ENCODE peak calls at places on chromosome 22, in eight cellular contexts. One of them, this sample, is unnamed.

GRCh38 chr22:33116846-33117547 is 58.8 kb upstream of the SYN3 start:
- DNase-seq in lung: no peak
- DNase-seq in foreskin fibroblast: no peak
- DNase-seq in A549: no peak
- DNase-seq in lower lobe of right lung: no peak
- DNase-seq in body of pancreas: no peak
- DNase-seq in colonic mucosa: no peak
- DNase-seq in AG09319: no peak
- DNase-seq in this sample: no peak

GRCh38 chr22:47837703-47838102 is 1075.3 kb downstream of the TBC1D22A start:
- DNase-seq in colonic mucosa: no peak
- DNase-seq in lower lobe of right lung: no peak
- DNase-seq in body of pancreas: peak; percentile 14
- DNase-seq in AG09319: no peak
- DNase-seq in foreskin fibroblast: peak; percentile 2
- DNase-seq in lung: no peak
- DNase-seq in A549: no peak
- DNase-seq in this sample: no peak

GRCh38 chr22:30902496-30903357 is 65.8 kb downstream of the MORC2 start:
- DNase-seq in lung: no peak
- DNase-seq in A549: no peak
- DNase-seq in colonic mucosa: no peak
- DNase-seq in foreskin fibroblast: no peak
- DNase-seq in AG09319: no peak
- DNase-seq in lower lobe of right lung: no peak
- DNase-seq in body of pancreas: no peak
- DNase-seq in this sample: no peak

GRCh38 chr22:49629024-49629570 is 198.6 kb downstream of the BRD1 start:
- DNase-seq in colonic mucosa: no peak
- DNase-seq in foreskin fibroblast: no peak
- DNase-seq in body of pancreas: no peak
- DNase-seq in A549: no peak
- DNase-seq in lower lobe of right lung: no peak
- DNase-seq in lung: no peak
- DNase-seq in AG09319: no peak
- DNase-seq in this sample: no peak

GRCh38 chr22:49297871-49298721 is 529.6 kb downstream of the BRD1 start:
- DNase-seq in body of pancreas: no peak
- DNase-seq in foreskin fibroblast: no peak
- DNase-seq in A549: no peak
- DNase-seq in colonic mucosa: no peak
- DNase-seq in AG09319: no peak
- DNase-seq in lung: no peak
- DNase-seq in lower lobe of right lung: no peak
- DNase-seq in this sample: no peak

GRCh38 chr22:49099496-49100124 is 728.1 kb downstream of the BRD1 start:
- DNase-seq in lower lobe of right lung: no peak
- DNase-seq in lung: no peak
- DNase-seq in body of pancreas: no peak
- DNase-seq in AG09319: no peak
- DNase-seq in colonic mucosa: no peak
- DNase-seq in A549: peak; percentile 48
- DNase-seq in foreskin fibroblast: no peak
- DNase-seq in this sample: peak; percentile 28

GRCh38 chr22:33865996-33866395 is 54.3 kb downstream of the LARGE1 start:
- DNase-seq in foreskin fibroblast: no peak
- DNase-seq in lower lobe of right lung: no peak
- DNase-seq in body of pancreas: no peak
- DNase-seq in A549: no peak
- DNase-seq in colonic mucosa: no peak
- DNase-seq in AG09319: no peak
- DNase-seq in lung: no peak
- DNase-seq in this sample: no peak

GRCh38 chr22:50739279-50739691 is 1.3 kb downstream of the ACR start:
- DNase-seq in body of pancreas: no peak
- DNase-seq in colonic mucosa: no peak
- DNase-seq in A549: no peak
- DNase-seq in lung: peak; percentile 27
- DNase-seq in foreskin fibroblast: no peak
- DNase-seq in lower lobe of right lung: peak; percentile 26
- DNase-seq in AG09319: no peak
- DNase-seq in this sample: no peak

GRCh38 chr22:35552186-35552842 is 11.7 kb downstream of the RASD2 start:
- DNase-seq in lung: no peak
- DNase-seq in AG09319: no peak
- DNase-seq in body of pancreas: no peak
- DNase-seq in A549: peak; percentile 53
- DNase-seq in lower lobe of right lung: no peak
- DNase-seq in foreskin fibroblast: no peak
- DNase-seq in colonic mucosa: peak; percentile 53
- DNase-seq in this sample: no peak

GRCh38 chr22:40534379-40535188 is 101.9 kb downstream of the MRTFA start:
- DNase-seq in lower lobe of right lung: no peak
- DNase-seq in colonic mucosa: no peak
- DNase-seq in body of pancreas: peak; percentile 32
- DNase-seq in AG09319: no peak
- DNase-seq in foreskin fibroblast: peak; percentile 76
- DNase-seq in A549: no peak
- DNase-seq in lung: no peak
- DNase-seq in this sample: peak; percentile 61

GRCh38 chr22:50091092-50091491 is 1.3 kb downstream of the MOV10L1 start:
- DNase-seq in AG09319: no peak
- DNase-seq in colonic mucosa: no peak
- DNase-seq in lower lobe of right lung: no peak
- DNase-seq in body of pancreas: no peak
- DNase-seq in A549: no peak
- DNase-seq in lung: no peak
- DNase-seq in foreskin fibroblast: no peak
- DNase-seq in this sample: no peak

GRCh38 chr22:50688448-50688847 is 15.8 kb downstream of the SHANK3 start:
- DNase-seq in lung: no peak
- DNase-seq in A549: no peak
- DNase-seq in lower lobe of right lung: no peak
- DNase-seq in body of pancreas: no peak
- DNase-seq in colonic mucosa: no peak
- DNase-seq in foreskin fibroblast: no peak
- DNase-seq in AG09319: no peak
- DNase-seq in this sample: no peak

GRCh38 chr22:43263645-43264514 is 76.9 kb upstream of the TTLL12 start:
- DNase-seq in colonic mucosa: peak; percentile 64
- DNase-seq in A549: no peak
- DNase-seq in foreskin fibroblast: peak; percentile 55
- DNase-seq in body of pancreas: peak; percentile 75
- DNase-seq in AG09319: no peak
- DNase-seq in lower lobe of right lung: peak; percentile 71
- DNase-seq in lung: peak; percentile 65
- DNase-seq in this sample: peak; percentile 81

GRCh38 chr22:20524004-20524481 is 16.6 kb downstream of the MED15 start:
- DNase-seq in colonic mucosa: no peak
- DNase-seq in body of pancreas: no peak
- DNase-seq in lung: no peak
- DNase-seq in AG09319: no peak
- DNase-seq in lower lobe of right lung: no peak
- DNase-seq in A549: no peak
- DNase-seq in foreskin fibroblast: peak; percentile 41
- DNase-seq in this sample: no peak

GRCh38 chr22:36660510-36660840 is 43.1 kb downstream of the CACNG2 start:
- DNase-seq in colonic mucosa: no peak
- DNase-seq in AG09319: no peak
- DNase-seq in lower lobe of right lung: no peak
- DNase-seq in lung: no peak
- DNase-seq in body of pancreas: no peak
- DNase-seq in foreskin fibroblast: no peak
- DNase-seq in A549: peak; percentile 8
- DNase-seq in this sample: no peak

GRCh38 chr22:36662981-36663380 is 40.6 kb downstream of the CACNG2 start:
- DNase-seq in colonic mucosa: no peak
- DNase-seq in AG09319: no peak
- DNase-seq in body of pancreas: no peak
- DNase-seq in foreskin fibroblast: no peak
- DNase-seq in lower lobe of right lung: no peak
- DNase-seq in lung: no peak
- DNase-seq in A549: no peak
- DNase-seq in this sample: no peak

GRCh38 chr22:36659762-36660509 is 43.6 kb downstream of the CACNG2 start:
- DNase-seq in colonic mucosa: peak; percentile 75
- DNase-seq in lung: peak; percentile 94
- DNase-seq in A549: peak; percentile 80
- DNase-seq in body of pancreas: peak; percentile 90
- DNase-seq in foreskin fibroblast: peak; percentile 96
- DNase-seq in lower lobe of right lung: peak; percentile 93
- DNase-seq in AG09319: peak; percentile 69
- DNase-seq in this sample: peak; percentile 81

GRCh38 chr22:36658900-36659299 is 44.7 kb downstream of the CACNG2 start:
- DNase-seq in AG09319: no peak
- DNase-seq in A549: no peak
- DNase-seq in body of pancreas: no peak
- DNase-seq in foreskin fibroblast: no peak
- DNase-seq in lung: no peak
- DNase-seq in lower lobe of right lung: no peak
- DNase-seq in colonic mucosa: no peak
- DNase-seq in this sample: no peak

GRCh38 chr22:36660931-36661330 is 42.6 kb downstream of the CACNG2 start:
- DNase-seq in colonic mucosa: no peak
- DNase-seq in body of pancreas: no peak
- DNase-seq in foreskin fibroblast: no peak
- DNase-seq in lower lobe of right lung: no peak
- DNase-seq in AG09319: no peak
- DNase-seq in lung: no peak
- DNase-seq in A549: no peak
- DNase-seq in this sample: no peak
- TF ChIP-seq CTCF in colonic mucosa: no peak
- TF ChIP-seq CTCF in body of pancreas: no peak
- TF ChIP-seq CTCF in foreskin fibroblast: no peak
- TF ChIP-seq CTCF in lower lobe of right lung: no peak
- TF ChIP-seq CTCF in AG09319: no peak
- TF ChIP-seq CTCF in lung: no peak
- TF ChIP-seq CTCF in A549: no peak
- TF ChIP-seq CTCF in this sample: no peak

DNA sequence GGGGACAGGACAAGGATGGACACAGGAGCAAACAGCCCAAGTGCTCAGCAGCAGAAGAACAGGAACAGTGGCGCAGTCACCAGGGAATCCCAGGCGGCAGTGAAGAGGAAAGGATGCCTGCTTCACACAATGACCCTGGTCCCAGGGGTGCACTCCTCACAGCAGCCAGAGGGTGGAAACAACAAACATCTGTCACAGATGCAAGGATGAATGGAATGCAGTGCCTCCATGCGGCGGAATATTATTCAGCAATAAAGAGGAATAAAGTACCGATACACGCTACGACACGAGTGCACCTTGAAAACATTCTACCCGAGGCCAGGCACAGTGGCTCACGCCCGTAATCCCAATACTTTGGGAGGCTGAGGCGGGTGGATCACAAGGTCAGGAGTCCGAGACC is 12.7 kb downstream of the CSNK1E start:
- DNase-seq in lung: no peak
- DNase-seq in A549: no peak
- DNase-seq in colonic mucosa: no peak
- DNase-seq in lower lobe of right lung: no peak
- DNase-seq in foreskin fibroblast: no peak
- DNase-seq in AG09319: no peak
- DNase-seq in body of pancreas: no peak
- DNase-seq in this sample: no peak
- TF ChIP-seq CTCF in lung: no peak
- TF ChIP-seq CTCF in A549: no peak
- TF ChIP-seq CTCF in colonic mucosa: no peak
- TF ChIP-seq CTCF in lower lobe of right lung: no peak
- TF ChIP-seq CTCF in foreskin fibroblast: no peak
- TF ChIP-seq CTCF in AG09319: no peak
- TF ChIP-seq CTCF in body of pancreas: no peak
- TF ChIP-seq CTCF in this sample: no peak

DNA sequence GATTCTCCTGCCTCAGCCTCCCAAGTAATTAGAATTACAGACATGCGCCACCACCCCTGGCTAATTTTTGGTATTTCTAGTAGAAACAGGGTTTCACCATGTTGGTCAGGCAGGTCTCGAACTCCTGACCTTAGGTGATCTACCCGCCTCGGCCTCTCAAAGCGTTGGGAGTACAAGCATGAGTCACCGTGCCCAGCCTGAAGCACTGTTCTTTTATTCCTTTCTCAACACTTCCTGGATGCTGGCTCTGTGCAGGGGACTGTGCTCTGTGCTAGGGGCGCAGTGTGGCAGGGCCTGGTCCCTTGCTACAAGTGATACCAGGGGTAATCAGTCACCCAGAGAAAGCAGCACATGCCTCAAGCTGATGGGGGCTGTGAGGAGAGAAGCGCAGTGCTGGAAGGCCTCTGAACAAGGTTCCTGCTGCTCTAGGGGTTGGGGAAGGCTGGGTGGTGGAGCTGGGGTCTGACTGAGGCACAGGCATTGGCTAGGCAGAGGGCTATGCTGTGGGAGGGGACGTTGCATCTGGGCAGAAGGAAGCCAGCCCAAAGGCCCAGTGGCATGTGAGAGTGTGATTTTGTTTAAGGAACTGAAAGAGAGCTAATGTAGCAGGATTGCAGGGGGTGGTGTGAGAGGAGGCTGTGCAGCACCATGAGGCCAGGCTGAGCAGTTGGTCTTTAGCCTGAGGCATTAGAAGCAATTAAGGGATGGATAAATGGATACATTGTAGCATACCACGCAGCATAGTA is 42.5 kb downstream of the CABIN1 start:
- DNase-seq in lower lobe of right lung: no peak
- DNase-seq in body of pancreas: no peak
- DNase-seq in AG09319: no peak
- DNase-seq in foreskin fibroblast: peak; percentile 37
- DNase-seq in A549: no peak
- DNase-seq in colonic mucosa: no peak
- DNase-seq in lung: no peak
- DNase-seq in this sample: no peak
- TF ChIP-seq CTCF in lower lobe of right lung: no peak
- TF ChIP-seq CTCF in body of pancreas: no peak
- TF ChIP-seq CTCF in AG09319: no peak
- TF ChIP-seq CTCF in foreskin fibroblast: no peak
- TF ChIP-seq CTCF in A549: no peak
- TF ChIP-seq CTCF in colonic mucosa: no peak
- TF ChIP-seq CTCF in lung: no peak
- TF ChIP-seq CTCF in this sample: no peak

DNA sequence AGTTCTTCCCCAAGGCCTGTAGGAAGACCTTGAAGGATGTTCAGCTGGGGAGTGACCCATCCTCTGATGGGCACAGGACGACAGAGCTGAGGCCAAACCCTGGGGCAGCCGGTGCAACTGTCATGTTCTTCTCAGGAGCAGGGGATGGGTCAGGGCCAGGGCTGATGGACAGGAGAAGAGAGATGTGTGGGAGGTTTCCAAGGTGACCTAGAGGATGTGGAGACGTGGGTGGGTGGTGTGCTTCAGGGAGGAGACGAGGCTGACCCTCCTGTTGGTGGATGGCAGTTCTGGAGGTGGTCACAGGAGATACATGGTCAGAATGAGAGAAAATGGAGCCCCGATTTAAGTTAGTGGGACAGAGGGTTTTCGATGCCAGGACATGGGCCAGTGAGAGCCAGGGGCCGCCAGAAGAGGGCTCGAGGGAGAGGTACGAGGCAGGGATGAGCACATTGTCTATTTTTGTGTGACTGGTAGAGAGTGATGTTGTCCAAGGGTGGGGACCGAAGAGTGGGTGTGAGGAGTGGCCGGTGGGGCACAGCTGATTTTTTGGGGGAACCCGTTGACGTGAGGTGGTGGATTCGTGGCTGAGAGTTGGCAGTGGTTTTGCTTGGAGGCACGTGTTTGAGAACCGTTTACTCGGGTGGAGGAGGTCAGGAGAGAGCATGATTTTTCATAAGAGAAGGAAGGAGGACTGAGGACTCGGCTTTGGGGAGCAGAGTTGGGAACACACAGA is 14.6 kb downstream of the TBC1D22A start:
- DNase-seq in AG09319: no peak
- DNase-seq in lower lobe of right lung: no peak
- DNase-seq in colonic mucosa: no peak
- DNase-seq in foreskin fibroblast: no peak
- DNase-seq in lung: no peak
- DNase-seq in A549: no peak
- DNase-seq in body of pancreas: no peak
- DNase-seq in this sample: no peak
- TF ChIP-seq CTCF in AG09319: no peak
- TF ChIP-seq CTCF in lower lobe of right lung: no peak
- TF ChIP-seq CTCF in colonic mucosa: no peak
- TF ChIP-seq CTCF in foreskin fibroblast: no peak
- TF ChIP-seq CTCF in lung: no peak
- TF ChIP-seq CTCF in A549: no peak
- TF ChIP-seq CTCF in body of pancreas: no peak
- TF ChIP-seq CTCF in this sample: no peak

This sample was measured in CD14-positive monocyte.